ENCODE peak calls at places on chromosomes 12 and 14, in six cellular contexts. B is heart right ventricle, R is heart left ventricle, S is K562, N is right lobe of liver, I is SK-N-SH. M is an unnamed sample. For H3K4me1, the result is how much of the 10 kb centered on the place peaks cover.

GRCh38 chr12:109722022-109722752 is 8.6 kb downstream of the FAM222A start:
- DNase-seq in B (no peak), R (peak), S (no peak), N (no peak), I (no peak), M (no peak)

GRCh38 chr14:42110167-42110566 is 503.5 kb downstream of the LRFN5 start:
- DNase-seq in B (no peak), R (no peak), S (no peak), N (no peak), I (peak), M (no peak)

GRCh38 chr12:57241556-57242310 is 9.3 kb downstream of the STAC3 start:
- DNase-seq in B (no peak), R (no peak), S (no peak), N (no peak), I (peak), M (peak)

GRCh38 chr14:64834965-64835364 is 44.7 kb downstream of the SPTB start:
- DNase-seq in B (no peak), R (no peak), S (no peak), N (no peak), I (no peak), M (no peak)

GRCh38 chr12:75660805-75661404 is 149.5 kb upstream of the KRR1 start:
- DNase-seq in B (no peak), R (no peak), S (no peak), N (no peak), I (no peak), M (no peak)

GRCh38 chr14:68649461-68650189 is 143.2 kb downstream of the ZFP36L1 start:
- DNase-seq in B (no peak), R (no peak), S (no peak), N (no peak), I (no peak), M (no peak)

GRCh38 chr12:55499231-55499630 is 7.1 kb downstream of the OR6C68 start:
- DNase-seq in B (no peak), R (no peak), S (no peak), N (no peak), I (no peak), M (no peak)

GRCh38 chr14:35949933-35950332 is 123.8 kb downstream of the BRMS1L start:
- DNase-seq in B (no peak), R (no peak), S (no peak), N (no peak), I (no peak), M (no peak)

GRCh38 chr12:38783304-38783703 is 122.1 kb downstream of the CPNE8 start:
- DNase-seq in B (no peak), R (no peak), S (no peak), N (no peak), I (no peak), M (no peak)

GRCh38 chr14:67680121-67680602 is 5.7 kb upstream of the VTI1B start:
- DNase-seq in B (no peak), R (no peak), S (peak), N (no peak), I (no peak), M (no peak)

GRCh38 chr14:22002860-22003284 is 329.3 kb upstream of the OR4E1 start:
- DNase-seq in B (no peak), R (no peak), S (peak), N (no peak), I (no peak), M (no peak)

GRCh38 chr12:49054096-49054495 is 6.5 kb downstream of the KMT2D start:
- DNase-seq in B (no peak), R (peak), S (no peak), N (no peak), I (no peak), M (no peak)

GRCh38 chr12:131808744-131809371 is 19.3 kb upstream of the MMP17 start:
- DNase-seq in B (no peak), R (peak), S (peak), N (no peak), I (no peak), M (no peak)

GRCh38 chr12:111436266-111436665 is 30.5 kb downstream of the SH2B3 start:
- DNase-seq in B (no peak), R (no peak), S (no peak), N (no peak), I (no peak), M (peak)

GRCh38 chr12:122395319-122395718 is 27.1 kb downstream of the CLIP1 start:
- DNase-seq in B (no peak), R (no peak), S (no peak), N (no peak), I (peak), M (no peak)

GRCh38 chr12:130300090-130300489 is 37.6 kb upstream of the PIWIL1 start:
- DNase-seq in B (no peak), R (no peak), S (no peak), N (no peak), I (no peak), M (no peak)

GRCh38 chr14:63545431-63545830 is 2.3 kb upstream of the PPP2R5E start:
- DNase-seq in B (no peak), R (no peak), S (no peak), N (no peak), I (no peak), M (no peak)

GRCh38 chr12:56152756-56153137 is 360 bp downstream of the MYL6B start:
- DNase-seq in B (no peak), R (peak), S (no peak), N (no peak), I (peak), M (no peak)

DNA sequence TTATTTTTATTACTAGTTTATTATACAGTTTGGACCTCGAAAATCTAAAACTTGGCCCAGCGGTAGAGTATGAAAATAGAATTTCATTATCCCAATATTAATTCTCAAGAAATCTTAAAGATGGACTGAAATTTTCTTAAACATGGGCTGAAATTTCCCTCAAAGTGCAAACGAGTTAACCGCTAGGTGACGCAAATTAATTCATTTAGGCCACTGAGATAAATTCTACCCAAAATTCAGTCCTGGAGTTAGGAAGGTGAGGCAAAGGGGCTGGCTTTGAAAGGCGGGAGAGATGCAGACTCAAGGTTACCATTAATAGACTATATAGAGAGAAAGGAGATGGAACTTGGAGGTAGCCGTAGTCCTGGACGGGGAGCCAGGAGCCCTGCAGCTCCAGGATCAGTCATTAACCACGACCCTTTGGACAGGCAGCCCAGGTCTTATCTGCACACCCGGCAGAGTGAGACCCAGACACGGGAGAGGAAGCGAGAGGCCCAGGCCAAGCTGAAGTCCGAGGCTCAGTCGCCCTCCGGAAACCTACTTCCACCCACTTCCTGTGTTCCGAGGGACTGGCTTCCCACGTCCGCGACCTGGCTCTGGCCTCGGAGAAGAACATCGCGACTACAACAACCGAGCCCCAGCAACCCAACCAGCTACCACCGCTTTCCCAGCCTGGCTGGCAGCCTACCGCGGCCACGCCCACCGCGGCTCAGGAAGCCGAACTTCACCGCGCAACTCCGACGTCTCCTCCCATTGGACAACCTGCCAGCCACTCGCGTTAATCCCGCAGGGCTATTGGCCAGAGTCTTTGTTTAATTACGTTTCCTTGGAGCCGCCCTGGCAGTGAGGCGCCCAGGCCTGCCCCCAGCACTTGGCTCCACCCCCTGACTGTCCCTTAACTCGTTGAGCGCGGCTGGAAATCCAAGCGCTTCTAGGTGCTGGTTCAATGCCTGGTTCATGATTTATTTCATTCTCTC is at the start of gene EFCAB11:
- DNase-seq in B (peak), R (peak), S (peak), N (peak), I (peak), M (peak)
- TF ChIP-seq CTCF in B (no peak), R (no peak), S (peak), N (no peak), I (peak), M (peak)

GRCh38 chr14:91318911-91319310 is 74.4 kb upstream of the GPR68 start:
- DNase-seq in B (no peak), R (peak), S (no peak), N (no peak), I (no peak), M (no peak)
- H3K4me1 ChIP-seq in B (half or more), R (under half), S (under half), N (under half), I (under half), M (under half)

GRCh38 chr12:124392271-124392990 is 97.5 kb downstream of the RFLNA start:
- DNase-seq in B (no peak), R (peak), S (peak), N (no peak), I (peak), M (no peak)

GRCh38 chr12:124392991-124393790 is 98.3 kb downstream of the RFLNA start:
- DNase-seq in B (peak), R (peak), S (no peak), N (peak), I (peak), M (no peak)

GRCh38 chr12:124389537-124390441 is 94.9 kb downstream of the RFLNA start:
- DNase-seq in B (no peak), R (no peak), S (no peak), N (no peak), I (no peak), M (no peak)

GRCh38 chr12:124390442-124391116 is 95.7 kb downstream of the RFLNA start:
- DNase-seq in B (peak), R (peak), S (no peak), N (peak), I (no peak), M (no peak)

DNA sequence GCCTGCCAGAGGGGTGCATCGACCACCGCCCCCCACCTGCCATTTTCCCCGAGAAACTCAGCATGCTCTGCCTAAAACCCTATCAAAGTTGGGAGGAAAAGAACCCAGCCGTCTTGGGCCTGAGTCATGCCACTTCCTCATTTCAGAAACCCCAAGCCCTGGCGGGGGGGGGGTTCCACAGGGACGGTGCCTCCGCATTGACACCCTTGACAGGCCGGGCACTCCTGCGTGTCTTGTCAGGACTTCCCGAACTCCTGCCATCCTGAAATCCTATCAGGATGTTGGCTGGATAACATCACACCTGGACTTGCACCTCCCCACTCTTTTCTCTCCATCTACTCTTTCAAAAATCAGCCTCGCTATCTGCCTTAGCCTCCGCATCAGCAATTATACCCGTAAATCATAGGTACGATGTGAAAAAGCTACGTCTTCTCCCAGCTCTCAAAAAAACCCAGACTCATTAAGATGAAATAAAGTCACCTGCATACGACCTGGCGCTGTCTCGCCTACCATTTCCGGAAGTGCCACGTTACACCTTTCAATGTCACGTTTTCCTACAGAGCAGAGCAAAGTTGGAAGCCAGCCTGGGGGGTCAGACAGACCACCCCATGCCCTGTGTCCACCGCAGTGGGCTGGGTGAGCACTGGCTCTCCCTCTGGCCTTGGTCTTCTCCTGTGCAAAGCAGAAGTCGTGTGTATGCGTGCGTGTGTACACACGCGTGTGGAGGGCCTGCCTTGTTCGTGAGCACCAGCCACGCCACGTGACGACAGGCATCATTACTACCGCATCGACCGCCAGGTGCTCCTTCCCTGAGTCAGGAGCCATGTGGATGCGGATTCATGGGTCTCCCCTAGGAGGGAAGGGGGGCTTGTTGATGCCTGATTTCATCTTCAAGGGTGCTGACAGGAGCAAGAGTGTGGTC is 96.7 kb downstream of the RFLNA start:
- DNase-seq in B (peak), R (peak), S (no peak), N (peak), I (no peak), M (peak)
- H3K27ac ChIP-seq in B (peak), R (peak), S (peak), N (no peak), I (peak), M (peak)

GRCh38 chr12:44526655-44527199 is 349.4 kb downstream of the NELL2 start:
- DNase-seq in B (no peak), R (no peak), S (no peak), N (no peak), I (no peak), M (no peak)
- TF ChIP-seq CTCF in B (no peak), R (no peak), S (no peak), N (no peak), I (no peak), M (no peak)

GRCh38 chr14:76274324-76274723 is 101.6 kb upstream of the ESRRB start:
- DNase-seq in B (no peak), R (no peak), S (no peak), N (no peak), I (no peak), M (no peak)
- H3K4me1 ChIP-seq in B (under half), R (under half), S (under half), N (under half), I (under half), M (under half)

DNA sequence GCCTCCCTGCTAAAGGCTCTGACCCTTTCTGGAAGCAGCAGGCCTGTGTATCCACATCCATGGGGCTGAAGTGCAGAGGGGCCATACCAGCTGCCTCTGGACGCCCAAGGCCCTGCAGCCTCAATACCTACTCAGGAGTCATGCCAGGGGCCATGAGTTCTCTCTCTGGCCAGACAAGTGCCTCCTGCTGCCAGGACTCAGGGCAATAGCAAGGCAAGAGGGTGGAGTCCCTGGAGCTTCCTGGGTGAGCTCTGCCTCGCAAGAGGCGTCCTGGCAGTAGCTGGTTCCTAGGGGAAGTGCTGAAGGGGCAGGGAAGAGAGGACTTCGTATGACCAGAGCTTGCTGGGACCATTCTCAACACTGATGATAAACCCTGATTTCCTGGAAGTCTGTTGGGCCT is 10.9 kb upstream of the ENDOU start:
- DNase-seq in B (no peak), R (peak), S (no peak), N (no peak), I (peak), M (no peak)
- H3K27ac ChIP-seq in B (peak), R (peak), S (no peak), N (peak), I (peak), M (no peak)

DNA sequence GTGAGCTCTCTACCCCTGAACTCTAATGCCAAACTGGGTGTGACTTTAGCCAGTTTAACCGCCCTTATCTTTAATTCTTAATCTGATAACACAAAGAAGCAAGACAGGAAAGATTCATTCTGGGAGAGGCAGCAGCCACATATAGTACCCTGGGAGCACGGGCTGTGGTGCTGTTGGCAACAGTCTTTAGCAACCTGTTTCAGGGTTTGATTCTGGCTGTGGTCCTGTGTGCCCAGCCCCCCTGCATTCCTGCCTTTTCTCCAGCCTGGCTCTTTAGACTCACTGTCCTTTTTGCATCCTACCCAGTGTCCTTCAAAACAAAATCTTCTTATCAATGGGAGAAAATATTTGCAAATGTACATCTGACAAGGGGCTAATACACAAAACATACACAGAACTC is 275.2 kb downstream of the GXYLT1 start:
- DNase-seq in B (no peak), R (no peak), S (no peak), N (no peak), I (no peak), M (no peak)
- TF ChIP-seq CTCF in B (no peak), R (no peak), S (no peak), N (no peak), I (no peak), M (no peak)

M was measured in RWPE2.